ENCODE peak calls at places on chromosomes 1 and 21, in ten cellular contexts. J is endodermal cell, I is hepatocyte, R is psoas muscle, F is thoracic aorta, C is GM23338, N is IMR-90, Y is iPS DF 6.9, O is tibial artery, P is cardiac muscle cell. A is an unnamed sample. For H3K4me1 and H3K36me3, the result is how much of the 10 kb centered on the place peaks cover.

GRCh38 chr1:111600886-111601386 is 18.7 kb upstream of the RAP1A start:
- DNase-seq in J (no peak), I (no peak), R (no peak), F (no peak), C (no peak), N (peak), Y (no peak), O (no peak), P (no peak), A (no peak)

GRCh38 chr1:20603473-20604464 is 14.9 kb downstream of the CDA start:
- DNase-seq in J (no peak), I (peak), R (no peak), F (no peak), C (no peak), N (peak), Y (no peak), O (no peak), P (peak), A (no peak)

GRCh38 chr1:155607708-155608107 is 2.3 kb upstream of the MSTO1 start:
- DNase-seq in J (no peak), I (no peak), R (no peak), F (no peak), C (no peak), N (peak), Y (no peak), O (no peak), P (no peak), A (no peak)

GRCh38 chr1:6359568-6360496 is 33.7 kb downstream of the ACOT7 start:
- DNase-seq in J (peak), I (peak), R (peak), F (no peak), C (peak), N (peak), Y (no peak), O (peak), P (peak), A (peak)

GRCh38 chr1:6490181-6491075 is 1.0 kb downstream of the PLEKHG5 start:
- DNase-seq in J (peak), I (peak), R (peak), F (no peak), C (peak), N (peak), Y (no peak), O (no peak), P (peak), A (peak)

GRCh38 chr1:219296430-219296850 is 122.8 kb downstream of the LYPLAL1 start:
- DNase-seq in J (no peak), I (no peak), R (no peak), F (no peak), C (no peak), N (peak), Y (no peak), O (no peak), P (no peak), A (no peak)

GRCh38 chr1:230509281-230509977 is 83.3 kb upstream of the PGBD5 start:
- DNase-seq in J (no peak), I (peak), R (peak), F (no peak), C (no peak), N (peak), Y (no peak), O (no peak), P (peak), A (no peak)

GRCh38 chr1:186927884-186928283 is 99.1 kb downstream of the PLA2G4A start:
- DNase-seq in J (no peak), I (no peak), R (no peak), F (no peak), C (peak), N (no peak), Y (no peak), O (no peak), P (no peak), A (no peak)

GRCh38 chr21:33115586-33116541 is 45.9 kb downstream of the OLIG1 start:
- DNase-seq in J (no peak), I (no peak), R (no peak), F (no peak), C (no peak), N (no peak), Y (no peak), O (no peak), P (no peak), A (no peak)

GRCh38 chr1:228417061-228417460 is 400 bp upstream of the TRIM17 start:
- DNase-seq in J (peak), I (no peak), R (no peak), F (no peak), C (no peak), N (no peak), Y (no peak), O (no peak), P (no peak), A (no peak)

GRCh38 chr21:36150192-36150711 is 6.4 kb upstream of the DOP1B start:
- DNase-seq in J (no peak), I (no peak), R (peak), F (no peak), C (no peak), N (peak), Y (no peak), O (peak), P (peak), A (peak)

GRCh38 chr1:86546787-86547221 is at the start of gene CLCA4:
- DNase-seq in J (no peak), I (no peak), R (no peak), F (no peak), C (no peak), N (no peak), Y (no peak), O (no peak), P (no peak), A (no peak)

GRCh38 chr1:230542054-230542453 is 100.2 kb upstream of the COG2 start:
- DNase-seq in J (no peak), I (no peak), R (no peak), F (no peak), C (no peak), N (no peak), Y (no peak), O (no peak), P (peak), A (no peak)

GRCh38 chr21:28521932-28522826 is 470.5 kb downstream of the LTN1 start:
- DNase-seq in J (peak), I (peak), R (no peak), F (no peak), C (peak), N (peak), Y (peak), O (no peak), P (peak), A (no peak)

GRCh38 chr1:203323587-203323986 is 18.3 kb downstream of the BTG2 start:
- DNase-seq in J (no peak), I (no peak), R (no peak), F (no peak), C (no peak), N (no peak), Y (no peak), O (peak), P (no peak), A (no peak)

GRCh38 chr1:203325004-203325417 is 19.7 kb downstream of the BTG2 start:
- DNase-seq in J (peak), I (no peak), R (no peak), F (no peak), C (peak), N (no peak), Y (no peak), O (no peak), P (no peak), A (no peak)

GRCh38 chr1:203325418-203326091 is 20.2 kb downstream of the BTG2 start:
- DNase-seq in J (no peak), I (peak), R (peak), F (no peak), C (no peak), N (no peak), Y (no peak), O (peak), P (no peak), A (no peak)

GRCh38 chr1:203322480-203323179 is 17.3 kb downstream of the BTG2 start:
- DNase-seq in J (no peak), I (no peak), R (no peak), F (no peak), C (no peak), N (no peak), Y (no peak), O (peak), P (peak), A (no peak)

DNA sequence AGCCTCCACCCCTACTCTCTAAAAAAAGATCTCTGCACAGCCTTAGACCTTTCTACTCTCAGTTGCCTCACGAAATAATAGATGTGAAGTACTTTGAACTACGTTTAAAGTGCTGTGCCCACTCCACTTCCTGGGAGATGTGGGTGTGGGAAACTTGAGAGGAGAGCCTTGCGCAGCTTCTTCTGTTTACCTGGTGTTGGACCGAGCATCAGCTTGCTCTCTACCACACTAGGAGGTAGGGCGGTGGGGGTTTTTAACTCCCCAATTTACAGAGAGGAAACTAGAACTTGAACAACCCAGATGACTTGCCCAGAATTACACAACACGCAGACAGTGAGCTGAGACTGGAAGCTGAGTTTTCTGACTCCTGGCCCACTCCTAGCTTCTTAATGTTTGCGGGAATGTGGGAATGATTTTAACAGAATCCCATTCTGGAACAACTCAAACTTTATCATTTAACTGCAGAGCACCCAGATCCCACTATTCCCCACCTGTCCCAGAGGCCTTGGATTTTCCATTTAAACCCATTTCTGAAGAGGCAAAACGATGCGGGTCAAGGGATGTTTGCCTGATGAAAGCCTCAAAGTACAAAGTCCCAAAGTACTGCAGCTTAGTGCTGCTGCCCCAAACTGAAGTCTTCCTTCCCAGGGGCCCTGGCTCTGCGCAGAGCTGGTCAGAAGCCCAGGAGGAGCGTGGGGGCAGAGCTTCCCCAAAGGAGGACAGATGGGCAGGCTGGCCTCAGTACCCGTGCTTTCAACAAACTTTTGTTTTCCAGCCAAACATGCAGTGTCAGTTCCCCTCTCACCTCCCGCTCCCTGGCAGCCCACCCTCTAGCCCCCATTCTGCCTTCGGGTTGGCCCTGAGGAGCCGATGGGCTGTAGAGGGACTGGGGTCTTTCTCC is 19.0 kb downstream of the BTG2 start:
- DNase-seq in J (no peak), I (no peak), R (no peak), F (no peak), C (no peak), N (no peak), Y (no peak), O (peak), P (peak), A (peak)
- H3K4me1 ChIP-seq in J (under half), I (half or more), R (under half), F (half or more), C (under half), N (under half), Y (under half), O (half or more), P (under half), A (under half)

GRCh38 chr1:176177764-176178163 is 29.3 kb downstream of the COP1 start:
- DNase-seq in J (no peak), I (no peak), R (no peak), F (no peak), C (no peak), N (no peak), Y (no peak), O (no peak), P (no peak), A (no peak)
- H3K36me3 ChIP-seq in J (half or more), I (under half), R (under half), F (under half), C (under half), N (under half), Y (under half), O (under half), P (under half), A (under half)

GRCh38 chr21:38494254-38494648 is 4.0 kb downstream of the ERG start:
- DNase-seq in J (no peak), I (no peak), R (no peak), F (no peak), C (no peak), N (no peak), Y (no peak), O (no peak), P (no peak), A (no peak)

GRCh38 chr21:38493549-38494253 is 4.6 kb downstream of the ERG start:
- DNase-seq in J (no peak), I (no peak), R (no peak), F (no peak), C (no peak), N (no peak), Y (no peak), O (no peak), P (no peak), A (no peak)

GRCh38 chr21:38494688-38495087 is 3.6 kb downstream of the ERG start:
- DNase-seq in J (no peak), I (no peak), R (no peak), F (no peak), C (no peak), N (no peak), Y (no peak), O (peak), P (no peak), A (no peak)

GRCh38 chr21:38496224-38496623 is 2.1 kb downstream of the ERG start:
- DNase-seq in J (no peak), I (no peak), R (no peak), F (no peak), C (no peak), N (no peak), Y (no peak), O (no peak), P (no peak), A (no peak)

DNA sequence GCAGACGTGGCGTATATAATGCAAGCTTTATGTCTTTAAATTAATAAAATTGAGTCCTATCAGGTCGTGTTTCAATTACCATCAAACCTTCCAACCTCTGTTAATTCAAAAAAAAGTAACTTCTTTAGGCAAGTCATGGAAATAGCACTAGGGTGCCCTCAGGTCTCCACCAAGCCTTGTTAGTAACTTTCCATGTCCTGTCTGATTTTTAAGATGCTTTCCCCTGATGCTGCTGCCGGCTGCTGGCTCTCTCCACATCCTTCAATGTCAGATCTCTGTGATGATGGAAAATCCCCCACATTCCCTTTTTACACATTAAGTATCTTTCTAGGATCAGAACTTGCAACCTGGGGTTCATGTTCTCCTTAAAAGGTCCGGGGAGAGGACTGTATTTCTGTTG is 3.0 kb downstream of the ERG start:
- DNase-seq in J (no peak), I (no peak), R (no peak), F (no peak), C (no peak), N (no peak), Y (no peak), O (no peak), P (no peak), A (no peak)
- H3K4me1 ChIP-seq in J (under half), I (under half), R (under half), F (half or more), C (under half), N (under half), Y (under half), O (under half), P (under half), A (under half)

GRCh38 chr1:26557078-26557477 is 27.5 kb downstream of the RPS6KA1 start:
- DNase-seq in J (no peak), I (no peak), R (no peak), F (no peak), C (no peak), N (no peak), Y (no peak), O (no peak), P (no peak), A (no peak)
- H3K36me3 ChIP-seq in J (under half), I (under half), R (under half), F (under half), C (under half), N (under half), Y (under half), O (under half), P (under half), A (half or more)